ENCODE peak calls at places on chromosomes 1 and 21, in nine cellular contexts. T, U, P, O, V, N, Y, J and E are unnamed samples. For H3K4me1, the result is how much of the 10 kb centered on the place peaks cover.

GRCh38 chr1:46673749-46674182 is 2.1 kb downstream of the TEX38 start:
- DNase-seq in N (no peak), V (no peak), Y (no peak), U (no peak), J (no peak), P (no peak), T (no peak), O (no peak), E (peak)

GRCh38 chr1:30192969-30193630 is 530.3 kb downstream of the MATN1 start:
- DNase-seq in O (no peak), N (no peak), T (no peak), P (no peak), Y (no peak), V (no peak), J (no peak), U (no peak), E (no peak)

GRCh38 chr1:66553846-66554245 is 19.9 kb downstream of the SGIP1 start:
- DNase-seq in J (no peak), T (no peak), Y (no peak), P (no peak), V (no peak), N (no peak), U (peak), O (no peak), E (no peak)

GRCh38 chr21:45341779-45342178 is 54.1 kb upstream of the POFUT2 start:
- DNase-seq in T (no peak), Y (no peak), U (peak), V (no peak), N (no peak), P (no peak), O (no peak), J (no peak), E (no peak)

GRCh38 chr1:231519166-231519565 is 9.3 kb upstream of the TSNAX start:
- DNase-seq in T (no peak), Y (no peak), N (no peak), U (no peak), P (no peak), V (no peak), J (no peak), O (no peak), E (no peak)

GRCh38 chr21:43775795-43776430 is at the start of gene CSTB:
- DNase-seq in P (peak), O (peak), T (peak), J (no peak), V (peak), Y (peak), N (peak), U (peak), E (peak)

GRCh38 chr1:94285026-94285654 is 47.8 kb upstream of the ARHGAP29 start:
- DNase-seq in O (no peak), N (no peak), P (no peak), T (no peak), J (no peak), V (no peak), Y (no peak), U (peak), E (no peak)

GRCh38 chr1:171841931-171842723 is 829 bp downstream of the DNM3 start:
- DNase-seq in T (peak), O (peak), P (peak), N (no peak), Y (peak), V (no peak), U (peak), J (no peak), E (peak)

GRCh38 chr1:183248989-183249691 is 63.1 kb downstream of the LAMC2 start:
- DNase-seq in N (no peak), U (no peak), J (no peak), P (no peak), V (no peak), O (no peak), Y (no peak), T (no peak), E (no peak)

GRCh38 chr1:46169811-46170454 is 5.0 kb upstream of the TSPAN1 start:
- DNase-seq in P (no peak), N (no peak), T (no peak), O (no peak), V (no peak), Y (no peak), J (no peak), U (no peak), E (no peak)

GRCh38 chr1:167621780-167622179 is 8.3 kb upstream of the RCSD1 start:
- DNase-seq in O (no peak), Y (no peak), T (no peak), U (no peak), V (no peak), N (no peak), P (no peak), J (no peak), E (no peak)

GRCh38 chr1:222535455-222535854 is 12.4 kb downstream of the HHIPL2 start:
- DNase-seq in O (no peak), T (no peak), P (no peak), N (no peak), J (no peak), U (no peak), Y (no peak), V (no peak), E (no peak)

GRCh38 chr1:215547009-215547408 is 20.1 kb upstream of the KCTD3 start:
- DNase-seq in P (no peak), U (no peak), T (no peak), V (no peak), N (no peak), Y (no peak), O (no peak), J (no peak), E (no peak)

GRCh38 chr1:7827134-7827955 is 25.5 kb downstream of the UTS2 start:
- DNase-seq in V (no peak), N (peak), T (no peak), U (no peak), J (no peak), Y (peak), O (no peak), P (no peak), E (peak)

GRCh38 chr1:28663871-28664470 is 4.6 kb upstream of the GMEB1 start:
- DNase-seq in J (no peak), T (no peak), U (no peak), P (no peak), V (no peak), N (no peak), Y (no peak), O (no peak), E (no peak)

GRCh38 chr21:44496196-44496899 is 41.0 kb downstream of the LRRC3 start:
- DNase-seq in J (no peak), Y (no peak), N (no peak), U (no peak), O (no peak), P (no peak), V (no peak), T (no peak), E (no peak)

GRCh38 chr1:15573477-15573876 is 11.4 kb downstream of the AGMAT start:
- DNase-seq in O (peak), T (no peak), P (no peak), V (no peak), J (no peak), Y (no peak), N (no peak), U (no peak), E (no peak)

GRCh38 chr1:110475358-110476027 is 24.5 kb downstream of the PROK1 start:
- DNase-seq in N (peak), O (no peak), P (peak), J (no peak), T (peak), V (no peak), Y (no peak), U (peak), E (no peak)

GRCh38 chr1:110570307-110570706 is 35.9 kb downstream of the KCNA2 start:
- DNase-seq in P (peak), Y (no peak), T (no peak), O (no peak), V (no peak), J (no peak), N (no peak), U (no peak), E (no peak)

GRCh38 chr21:36156815-36157670 is at the start of gene DOP1B:
- DNase-seq in U (no peak), N (no peak), T (peak), V (peak), Y (no peak), J (no peak), O (no peak), P (no peak), E (no peak)

GRCh38 chr1:217917277-217917887 is 286.2 kb downstream of the SPATA17 start:
- DNase-seq in P (no peak), T (no peak), V (no peak), J (no peak), N (no peak), Y (no peak), O (no peak), U (no peak), E (no peak)

GRCh38 chr1:80155371-80155770 is 1148.8 kb upstream of the ADGRL4 start:
- DNase-seq in Y (no peak), O (peak), J (no peak), U (no peak), P (peak), V (no peak), N (no peak), T (peak), E (no peak)

GRCh38 chr1:25556791-25557476 is 13.5 kb downstream of the LDLRAP1 start:
- DNase-seq in T (no peak), P (no peak), Y (no peak), V (peak), U (peak), J (no peak), N (no peak), O (no peak), E (no peak)

GRCh38 chr1:11873954-11874562 is 15.3 kb upstream of the NPPB start:
- DNase-seq in N (no peak), U (no peak), P (no peak), V (no peak), T (no peak), O (no peak), Y (peak), J (no peak), E (peak)

GRCh38 chr21:37230632-37231246 is 36.4 kb downstream of the VPS26C start:
- DNase-seq in V (no peak), N (no peak), O (no peak), T (no peak), J (no peak), P (no peak), Y (no peak), U (no peak), E (no peak)

GRCh38 chr21:33254766-33255165 is 11.4 kb upstream of the IL10RB start:
- DNase-seq in P (peak), O (no peak), N (no peak), J (no peak), U (no peak), V (no peak), T (no peak), Y (no peak), E (no peak)

GRCh38 chr1:241789061-241789460 is 58.9 kb upstream of the EXO1 start:
- DNase-seq in O (no peak), T (no peak), N (no peak), J (no peak), U (no peak), P (no peak), Y (no peak), V (no peak), E (no peak)

GRCh38 chr1:248807067-248807737 is 18.5 kb downstream of the SH3BP5L start:
- DNase-seq in T (peak), P (peak), Y (peak), J (no peak), U (no peak), N (peak), O (peak), V (peak), E (peak)

GRCh38 chr1:157162345-157162744 is 24.1 kb upstream of the ETV3 start:
- DNase-seq in O (no peak), J (no peak), P (peak), Y (no peak), N (no peak), V (no peak), U (no peak), T (peak), E (no peak)

GRCh38 chr1:10987840-10988417 is 24.5 kb upstream of the TARDBP start:
- DNase-seq in V (no peak), Y (no peak), N (no peak), U (no peak), J (no peak), T (no peak), O (no peak), P (no peak), E (no peak)

GRCh38 chr1:8116892-8117262 is 90.8 kb upstream of the ERRFI1 start:
- DNase-seq in Y (peak), T (no peak), N (peak), J (no peak), P (no peak), U (no peak), O (no peak), V (peak), E (peak)

GRCh38 chr21:15752763-15753407 is 23.1 kb downstream of the USP25 start:
- DNase-seq in P (peak), T (peak), O (peak), J (no peak), N (no peak), U (peak), V (no peak), Y (no peak), E (no peak)

GRCh38 chr21:15751037-15751436 is 21.3 kb downstream of the USP25 start:
- DNase-seq in O (no peak), Y (no peak), J (no peak), P (no peak), N (no peak), V (no peak), U (no peak), T (no peak), E (no peak)

GRCh38 chr21:15751561-15751960 is 21.8 kb downstream of the USP25 start:
- DNase-seq in P (no peak), O (no peak), T (no peak), Y (no peak), U (no peak), N (no peak), J (no peak), V (no peak), E (no peak)

GRCh38 chr21:15754640-15755039 is 24.9 kb downstream of the USP25 start:
- DNase-seq in T (no peak), P (no peak), U (peak), O (no peak), Y (no peak), V (no peak), J (no peak), N (no peak), E (no peak)

DNA sequence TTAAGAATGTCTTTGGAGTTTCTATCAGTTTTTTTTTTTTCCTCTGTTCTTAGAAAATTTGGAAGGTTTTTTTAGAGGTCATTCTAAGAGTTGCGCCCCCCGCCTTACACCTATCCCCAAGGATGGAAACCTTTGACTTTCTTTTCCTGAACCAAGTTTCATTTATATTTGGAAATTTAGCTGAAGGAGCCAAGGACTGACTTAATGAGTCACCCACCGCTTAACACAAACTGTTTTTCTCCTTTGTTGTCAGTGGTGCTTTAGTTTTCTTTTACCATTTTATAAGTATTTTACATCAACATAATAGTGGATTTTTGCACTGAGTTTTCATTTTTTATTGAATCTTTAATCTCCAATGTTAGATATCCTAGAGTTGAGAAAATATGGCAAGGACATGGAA is 25.3 kb downstream of the USP25 start:
- DNase-seq in O (no peak), P (no peak), N (no peak), V (no peak), J (no peak), Y (no peak), U (no peak), T (no peak), E (no peak)
- H3K4me1 ChIP-seq in O (under half), P (under half), N (under half), V (under half), J (under half), Y (half or more), U (under half), T (under half), E (under half)

DNA sequence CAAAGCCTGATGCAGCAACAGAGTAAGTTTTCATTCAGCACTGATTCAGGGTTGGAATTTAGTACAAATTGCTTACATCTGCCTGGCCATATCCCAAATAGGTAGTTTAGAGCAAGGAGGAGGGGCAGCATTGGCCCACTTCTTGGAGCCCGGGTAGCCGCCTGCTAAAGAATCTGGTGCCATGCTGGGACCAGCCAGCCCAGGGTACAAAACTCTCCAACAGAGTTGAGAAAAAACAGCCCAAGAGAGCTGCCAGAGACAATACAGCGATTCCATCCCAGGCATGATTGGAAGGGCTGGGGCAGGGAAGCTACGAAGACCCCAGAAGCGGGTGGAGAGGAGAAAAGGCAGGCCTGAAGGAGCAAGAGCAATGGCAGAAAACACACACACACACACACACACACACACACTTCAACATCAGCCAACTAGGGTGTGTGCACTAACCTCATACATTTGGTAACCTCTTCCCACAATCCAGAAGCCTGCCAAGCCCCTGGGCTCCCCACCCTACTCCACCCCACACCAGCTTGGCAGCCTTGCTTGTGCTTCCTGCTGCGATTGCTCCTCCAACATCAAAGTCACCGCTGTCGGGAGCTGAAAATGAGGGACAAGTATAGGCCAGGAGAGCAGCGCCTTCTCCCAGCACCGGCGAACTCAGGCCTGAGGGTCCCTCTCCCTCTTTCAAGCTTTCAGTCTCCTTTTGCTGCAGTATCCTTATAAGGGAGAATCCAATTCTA is 1.3 kb downstream of the PIK3C2B start:
- DNase-seq in Y (peak), N (peak), T (no peak), J (no peak), P (peak), O (peak), U (peak), V (peak), E (peak)
- H3K4me1 ChIP-seq in Y (under half), N (under half), T (under half), J (under half), P (under half), O (under half), U (under half), V (under half), E (under half)

GRCh38 chr1:158331431-158331830 is at the start of gene CD1B:
- DNase-seq in T (no peak), V (no peak), Y (no peak), U (no peak), P (no peak), J (no peak), O (no peak), N (no peak), E (no peak)
- H3K4me1 ChIP-seq in T (under half), V (under half), Y (under half), U (under half), P (under half), J (under half), O (under half), N (under half), E (under half)

GRCh38 chr1:180156631-180157091 is 2.0 kb downstream of the QSOX1 start:
- DNase-seq in J (no peak), V (no peak), T (no peak), U (no peak), Y (no peak), N (no peak), P (no peak), O (no peak), E (no peak)

GRCh38 chr1:180154325-180155201 is at the start of gene QSOX1:
- DNase-seq in V (peak), P (peak), J (peak), T (peak), O (peak), U (peak), N (peak), Y (peak), E (peak)

GRCh38 chr1:180154003-180154324 is 705 bp upstream of the QSOX1 start:
- DNase-seq in Y (no peak), U (no peak), T (no peak), P (no peak), V (no peak), J (no peak), N (no peak), O (peak), E (no peak)

GRCh38 chr1:180156201-180156600 is 1.5 kb downstream of the QSOX1 start:
- DNase-seq in T (no peak), P (no peak), O (no peak), N (no peak), U (no peak), V (no peak), J (no peak), Y (no peak), E (no peak)

DNA sequence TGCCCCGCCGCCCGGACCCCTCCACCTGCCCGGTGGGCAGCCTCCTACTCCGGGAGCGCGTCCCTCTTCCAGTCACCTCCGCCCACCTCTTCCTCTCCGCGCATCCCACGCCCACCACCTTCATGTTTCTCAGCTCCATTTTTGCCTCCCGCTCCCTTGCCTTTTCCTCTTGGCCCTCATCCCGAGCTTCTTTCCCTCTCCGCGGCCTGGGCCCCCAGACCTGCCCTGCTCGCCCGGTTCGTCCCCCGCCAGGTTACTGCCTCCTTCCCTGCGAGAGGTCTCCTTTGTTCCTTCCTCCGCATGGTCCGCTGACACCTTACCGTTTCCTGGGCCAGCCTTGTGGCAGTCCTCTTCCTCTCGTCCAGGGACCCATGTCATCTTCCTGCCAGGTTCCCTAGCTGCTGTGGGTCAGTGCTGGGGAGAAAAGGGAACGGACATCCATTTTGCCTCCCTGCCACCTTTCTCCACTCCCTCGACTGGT is 573 bp downstream of the QSOX1 start:
- DNase-seq in J (no peak), O (peak), U (no peak), Y (no peak), N (peak), V (peak), P (peak), T (peak), E (no peak)
- H3K4me1 ChIP-seq in J (under half), O (under half), U (under half), Y (under half), N (under half), V (under half), P (under half), T (under half), E (under half)

GRCh38 chr1:178934574-178934945 is 63.7 kb upstream of the ANGPTL1 start:
- DNase-seq in Y (no peak), V (no peak), N (no peak), U (no peak), P (no peak), T (no peak), J (no peak), O (no peak), E (no peak)

GRCh38 chr1:178933709-178934573 is 63.1 kb upstream of the ANGPTL1 start:
- DNase-seq in N (no peak), T (no peak), O (no peak), P (no peak), J (no peak), U (no peak), Y (no peak), V (no peak), E (no peak)

GRCh38 chr1:178931843-178932551 is 61.1 kb upstream of the ANGPTL1 start:
- DNase-seq in O (no peak), N (peak), J (no peak), U (no peak), V (peak), Y (peak), T (no peak), P (no peak), E (peak)

GRCh38 chr1:178932966-178933603 is 62.2 kb upstream of the ANGPTL1 start:
- DNase-seq in O (no peak), U (no peak), P (no peak), V (no peak), J (no peak), N (no peak), T (no peak), Y (no peak), E (no peak)

GRCh38 chr1:178932552-178932906 is 61.7 kb upstream of the ANGPTL1 start:
- DNase-seq in O (no peak), U (no peak), J (no peak), T (no peak), N (no peak), Y (no peak), V (no peak), P (no peak), E (no peak)
- H3K4me1 ChIP-seq in O (under half), U (under half), J (under half), T (under half), N (under half), Y (half or more), V (under half), P (under half), E (under half)

GRCh38 chr1:92833840-92834239 is 2.0 kb downstream of the RPL5 start:
- DNase-seq in P (no peak), N (no peak), Y (no peak), T (no peak), U (no peak), J (no peak), V (no peak), O (no peak), E (no peak)
- H3K4me1 ChIP-seq in P (under half), N (under half), Y (half or more), T (under half), U (under half), J (under half), V (under half), O (under half), E (under half)